ENCODE peak calls at places on chromosomes 2 and 18, in four cellular contexts. One of them, this sample, is unnamed.

GRCh38 chr2:176251928-176252327 is 17.3 kb upstream of the MTX2 start:
- DNase-seq in K562: no peak
- DNase-seq in GM12878: no peak
- DNase-seq in HepG2: no peak
- DNase-seq in this sample: no peak

GRCh38 chr2:3042601-3043585 is 334.7 kb downstream of the EIPR1 start:
- DNase-seq in HepG2: no peak
- DNase-seq in K562: no peak
- DNase-seq in GM12878: no peak
- DNase-seq in this sample: peak

GRCh38 chr2:15765211-15765610 is 173.5 kb downstream of the DDX1 start:
- DNase-seq in GM12878: no peak
- DNase-seq in K562: no peak
- DNase-seq in HepG2: no peak
- DNase-seq in this sample: no peak

GRCh38 chr18:48859311-48860275 is 91.2 kb downstream of the SMAD7 start:
- DNase-seq in GM12878: no peak
- DNase-seq in K562: no peak
- DNase-seq in HepG2: no peak
- DNase-seq in this sample: peak

GRCh38 chr2:229879551-229879950 is 42.3 kb downstream of the TRIP12 start:
- DNase-seq in HepG2: no peak
- DNase-seq in GM12878: no peak
- DNase-seq in K562: no peak
- DNase-seq in this sample: no peak

GRCh38 chr2:28683100-28683706 is 68.4 kb upstream of the PPP1CB start:
- DNase-seq in GM12878: no peak
- DNase-seq in K562: peak
- DNase-seq in HepG2: peak
- DNase-seq in this sample: no peak

GRCh38 chr2:122028371-122029102 is 273.1 kb downstream of the TSN start:
- DNase-seq in K562: no peak
- DNase-seq in HepG2: no peak
- DNase-seq in GM12878: no peak
- DNase-seq in this sample: no peak

GRCh38 chr2:45941758-45942738 is 290.6 kb downstream of the PRKCE start:
- DNase-seq in GM12878: no peak
- DNase-seq in HepG2: no peak
- DNase-seq in K562: no peak
- DNase-seq in this sample: no peak

GRCh38 chr18:3514312-3515216 is 64.6 kb downstream of the TGIF1 start:
- DNase-seq in K562: no peak
- DNase-seq in GM12878: no peak
- DNase-seq in HepG2: no peak
- DNase-seq in this sample: no peak

GRCh38 chr2:71697106-71698010 is 244.0 kb downstream of the DYSF start:
- DNase-seq in K562: no peak
- DNase-seq in HepG2: no peak
- DNase-seq in GM12878: no peak
- DNase-seq in this sample: no peak

GRCh38 chr2:28463893-28464292 is 32.0 kb upstream of the PLB1 start:
- DNase-seq in K562: no peak
- DNase-seq in HepG2: no peak
- DNase-seq in GM12878: no peak
- DNase-seq in this sample: no peak

GRCh38 chr2:216551234-216551633 is 52.6 kb downstream of the RPL37A start:
- DNase-seq in K562: no peak
- DNase-seq in HepG2: peak
- DNase-seq in GM12878: no peak
- DNase-seq in this sample: no peak

GRCh38 chr2:118979177-118979861 is 37.3 kb downstream of the MARCO start:
- DNase-seq in GM12878: no peak
- DNase-seq in HepG2: no peak
- DNase-seq in K562: no peak
- DNase-seq in this sample: no peak

GRCh38 chr2:37915773-37916172 is 9.3 kb upstream of the RMDN2 start:
- DNase-seq in K562: no peak
- DNase-seq in HepG2: no peak
- DNase-seq in GM12878: no peak
- DNase-seq in this sample: no peak

GRCh38 chr2:37918742-37919186 is 6.3 kb upstream of the RMDN2 start:
- DNase-seq in GM12878: no peak
- DNase-seq in HepG2: peak
- DNase-seq in K562: no peak
- DNase-seq in this sample: no peak

GRCh38 chr2:37917281-37918228 is 7.5 kb upstream of the RMDN2 start:
- DNase-seq in GM12878: no peak
- DNase-seq in K562: no peak
- DNase-seq in HepG2: no peak
- DNase-seq in this sample: no peak

GRCh38 chr2:37914340-37914739 is 10.7 kb upstream of the RMDN2 start:
- DNase-seq in K562: no peak
- DNase-seq in HepG2: no peak
- DNase-seq in GM12878: no peak
- DNase-seq in this sample: no peak

DNA sequence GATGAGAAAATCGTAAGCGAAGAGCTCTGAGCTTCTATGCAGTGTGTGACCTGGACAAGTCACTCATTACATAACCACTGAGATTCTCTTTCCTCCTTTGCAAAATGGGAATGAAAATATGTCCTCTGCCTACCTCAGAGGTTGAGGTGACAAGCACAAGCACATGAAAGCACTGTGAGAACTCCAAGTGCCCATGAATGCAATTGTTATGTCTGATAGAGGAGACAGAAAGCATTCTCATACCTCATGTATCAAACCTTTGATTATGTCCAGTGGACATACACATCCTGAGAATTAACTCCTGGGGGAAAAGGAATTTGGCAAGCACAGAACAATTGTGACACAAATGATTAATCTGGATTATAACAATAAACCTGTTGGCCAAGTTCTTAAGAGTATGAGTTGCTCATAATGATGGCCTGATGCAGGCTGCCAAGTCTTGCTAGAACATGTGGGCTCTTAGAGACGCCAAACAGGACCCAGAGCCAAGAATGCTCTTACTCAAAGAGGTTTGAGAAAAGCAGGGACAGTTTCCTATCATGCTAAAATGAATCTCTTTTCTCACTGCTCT is 8.5 kb upstream of the RMDN2 start:
- DNase-seq in GM12878: no peak
- DNase-seq in HepG2: no peak
- DNase-seq in K562: no peak
- DNase-seq in this sample: no peak
- TF ChIP-seq FOXM1 in GM12878: no peak
- TF ChIP-seq FOXM1 in HepG2: no peak
- TF ChIP-seq FOXM1 in K562: no peak
- TF ChIP-seq FOXM1 in this sample: peak

GRCh38 chr2:152924219-152924618 is 205.8 kb downstream of the ARL6IP6 start:
- DNase-seq in K562: no peak
- DNase-seq in HepG2: no peak
- DNase-seq in GM12878: no peak
- DNase-seq in this sample: no peak

GRCh38 chr2:152929628-152930027 is 211.2 kb downstream of the ARL6IP6 start:
- DNase-seq in HepG2: no peak
- DNase-seq in K562: no peak
- DNase-seq in GM12878: no peak
- DNase-seq in this sample: no peak

GRCh38 chr2:152920846-152921245 is 202.4 kb downstream of the ARL6IP6 start:
- DNase-seq in K562: no peak
- DNase-seq in GM12878: no peak
- DNase-seq in HepG2: no peak
- DNase-seq in this sample: no peak

GRCh38 chr2:152924722-152925121 is 206.3 kb downstream of the ARL6IP6 start:
- DNase-seq in GM12878: no peak
- DNase-seq in K562: no peak
- DNase-seq in HepG2: no peak
- DNase-seq in this sample: no peak

GRCh38 chr2:152925540-152926448 is 207.4 kb downstream of the ARL6IP6 start:
- DNase-seq in K562: peak
- DNase-seq in HepG2: peak
- DNase-seq in GM12878: peak
- DNase-seq in this sample: peak
- TF ChIP-seq MAX in K562: no peak
- TF ChIP-seq MAX in HepG2: peak
- TF ChIP-seq MAX in GM12878: no peak
- TF ChIP-seq MAX in this sample: no peak

GRCh38 chr2:200509227-200509607 is 651 bp downstream of the KCTD18 start:
- DNase-seq in GM12878: no peak
- DNase-seq in K562: peak
- DNase-seq in HepG2: no peak
- DNase-seq in this sample: peak
- TF ChIP-seq FOXM1 in GM12878: no peak
- TF ChIP-seq FOXM1 in K562: no peak
- TF ChIP-seq FOXM1 in HepG2: no peak
- TF ChIP-seq FOXM1 in this sample: no peak

GRCh38 chr2:75403991-75404428 is 156.7 kb downstream of the EVA1A start:
- DNase-seq in HepG2: peak
- DNase-seq in GM12878: peak
- DNase-seq in K562: peak
- DNase-seq in this sample: peak
- TF ChIP-seq MAX in HepG2: no peak
- TF ChIP-seq MAX in GM12878: no peak
- TF ChIP-seq MAX in K562: no peak
- TF ChIP-seq MAX in this sample: no peak

GRCh38 chr2:72990695-72991438 is 73.5 kb downstream of the EMX1 start:
- DNase-seq in GM12878: no peak
- DNase-seq in HepG2: no peak
- DNase-seq in K562: no peak
- DNase-seq in this sample: no peak

GRCh38 chr2:72988726-72989273 is 71.5 kb downstream of the EMX1 start:
- DNase-seq in GM12878: no peak
- DNase-seq in HepG2: no peak
- DNase-seq in K562: no peak
- DNase-seq in this sample: no peak

GRCh38 chr2:72991439-72991725 is 74.1 kb downstream of the EMX1 start:
- DNase-seq in K562: no peak
- DNase-seq in GM12878: no peak
- DNase-seq in HepG2: no peak
- DNase-seq in this sample: no peak

GRCh38 chr2:72988041-72988440 is 70.7 kb downstream of the EMX1 start:
- DNase-seq in HepG2: no peak
- DNase-seq in K562: no peak
- DNase-seq in GM12878: no peak
- DNase-seq in this sample: no peak

DNA sequence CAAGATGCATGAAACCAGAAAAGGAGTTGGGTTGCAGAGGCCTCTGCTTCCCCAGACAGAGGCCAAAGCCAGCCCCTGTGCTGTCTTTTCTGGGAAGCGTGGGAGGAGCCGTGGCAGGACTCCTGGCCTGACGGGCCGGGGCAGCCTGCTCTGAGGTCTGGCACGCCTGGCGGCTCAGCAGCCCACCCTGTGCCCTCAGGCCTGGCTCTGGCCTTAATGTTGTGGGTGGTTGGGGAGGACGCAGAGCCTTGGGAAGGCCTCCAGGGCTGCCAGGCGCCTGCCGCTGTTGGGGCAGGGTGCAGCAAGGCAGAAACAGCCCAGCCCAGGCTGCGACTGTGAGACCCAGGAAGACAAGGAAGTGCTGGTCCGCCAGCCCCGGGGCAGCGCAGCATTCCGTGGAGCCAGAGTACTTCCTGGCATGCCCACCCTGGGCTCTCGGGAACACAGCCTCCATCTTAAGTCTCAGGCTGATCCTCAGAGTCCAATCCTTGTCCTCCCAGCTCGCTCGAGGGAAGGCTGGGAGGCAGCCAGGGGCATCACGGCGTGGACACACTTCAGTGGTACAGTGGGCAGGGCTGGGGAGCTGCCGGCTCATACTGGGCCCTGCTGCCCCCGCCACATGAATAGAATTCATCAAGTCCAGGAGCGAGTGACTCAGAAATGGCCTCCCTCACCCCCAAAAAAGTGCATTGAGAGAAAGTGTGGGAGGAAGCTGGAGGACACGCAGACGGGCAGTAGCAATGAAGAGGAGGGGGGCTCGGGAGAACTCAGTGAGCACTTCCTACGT is 72.6 kb downstream of the EMX1 start:
- DNase-seq in GM12878: no peak
- DNase-seq in K562: no peak
- DNase-seq in HepG2: no peak
- DNase-seq in this sample: peak
- TF ChIP-seq FOXM1 in GM12878: no peak
- TF ChIP-seq FOXM1 in K562: no peak
- TF ChIP-seq FOXM1 in HepG2: no peak
- TF ChIP-seq FOXM1 in this sample: no peak

GRCh38 chr2:199278099-199278498 is 179.6 kb downstream of the SATB2 start:
- DNase-seq in HepG2: no peak
- DNase-seq in K562: peak
- DNase-seq in GM12878: no peak
- DNase-seq in this sample: no peak

GRCh38 chr2:199273043-199273647 is 184.6 kb downstream of the SATB2 start:
- DNase-seq in HepG2: no peak
- DNase-seq in GM12878: no peak
- DNase-seq in K562: no peak
- DNase-seq in this sample: no peak
- TF ChIP-seq MAX in HepG2: no peak
- TF ChIP-seq MAX in GM12878: no peak
- TF ChIP-seq MAX in K562: no peak
- TF ChIP-seq MAX in this sample: no peak

GRCh38 chr2:158894078-158894477 is 74.4 kb upstream of the TANC1 start:
- DNase-seq in HepG2: peak
- DNase-seq in K562: no peak
- DNase-seq in GM12878: no peak
- DNase-seq in this sample: no peak
- TF ChIP-seq FOXM1 in HepG2: no peak
- TF ChIP-seq FOXM1 in K562: no peak
- TF ChIP-seq FOXM1 in GM12878: no peak
- TF ChIP-seq FOXM1 in this sample: no peak

GRCh38 chr2:182148344-182148743 is 162.7 kb downstream of the PPP1R1C start:
- DNase-seq in HepG2: no peak
- DNase-seq in K562: no peak
- DNase-seq in GM12878: no peak
- DNase-seq in this sample: no peak
- TF ChIP-seq MAX in HepG2: no peak
- TF ChIP-seq MAX in K562: no peak
- TF ChIP-seq MAX in GM12878: no peak
- TF ChIP-seq MAX in this sample: no peak

This sample was measured in SK-N-SH.